ENCODE peak calls at places on chromosomes 5 and 9, in five cellular contexts. T is fibroblast of mammary gland, S is islet precursor cell, Z is NCI-H1092 treated with DMSO at 0.1 percent for 48 hours, V is stomach. I is an unnamed sample.

GRCh38 chr9:15262581-15262980 is 44.4 kb downstream of the TTC39B start:
- DNase-seq in Z (no peak), S (no peak), V (no peak), T (no peak), I (no peak)

GRCh38 chr9:875119-875962 is 33.8 kb downstream of the DMRT1 start:
- DNase-seq in Z (no peak), S (no peak), T (no peak), V (no peak), I (no peak)

GRCh38 chr5:169629847-169630548 is 7.1 kb upstream of the DOCK2 start:
- DNase-seq in S (peak; percentile 61), V (no peak), T (peak; percentile 89), Z (no peak), I (no peak)

GRCh38 chr5:43110606-43111170 is 10.0 kb upstream of the ZNF131 start:
- DNase-seq in V (no peak), Z (no peak), T (no peak), S (no peak), I (no peak)

GRCh38 chr9:130243882-130244170 is 21.7 kb upstream of the HMCN2 start:
- DNase-seq in V (no peak), S (peak; percentile 40), Z (no peak), T (no peak), I (no peak)

GRCh38 chr9:136485049-136485647 is 2.3 kb upstream of the SEC16A start:
- DNase-seq in V (peak; percentile 88), S (peak; percentile 88), Z (peak; percentile 46), T (peak; percentile 72), I (peak; percentile 91)

GRCh38 chr5:131786036-131786435 is 10.8 kb downstream of the FNIP1 start:
- DNase-seq in V (no peak), Z (no peak), S (no peak), T (no peak), I (no peak)

GRCh38 chr9:26809795-26810194 is 82.8 kb downstream of the CAAP1 start:
- DNase-seq in S (no peak), V (no peak), T (peak; percentile 98), Z (no peak), I (no peak)

GRCh38 chr9:127067603-127068220 is 54.7 kb downstream of the ANGPTL2 start:
- DNase-seq in Z (no peak), V (peak; percentile 35), T (no peak), S (peak; percentile 65), I (no peak)

I was measured in Ammon's horn.